ENCODE peak calls at places on chromosomes 3 and 15, in five cellular contexts. S is IMR-90, Y is A549, I is sigmoid colon, D is left ventricle myocardium inferior. E is an unnamed sample.

GRCh38 chr3:28674212-28674611 is 325.6 kb upstream of the AZI2 start:
- DNase-seq in D (no peak), Y (no peak), S (no peak), I (no peak), E (no peak)

GRCh38 chr3:144556392-144556791 is 584.8 kb downstream of the DIPK2A start:
- DNase-seq in D (no peak), Y (peak), I (no peak), S (peak), E (no peak)

GRCh38 chr15:93028111-93028631 is 60.8 kb downstream of the RGMA start:
- DNase-seq in S (no peak), Y (no peak), I (peak), D (no peak), E (peak)

GRCh38 chr15:89885611-89886010 is 8.2 kb downstream of the AP3S2 start:
- DNase-seq in S (no peak), D (no peak), Y (no peak), I (no peak), E (no peak)

GRCh38 chr3:42375121-42375520 is 35.3 kb downstream of the LYZL4 start:
- DNase-seq in D (no peak), Y (no peak), I (no peak), S (no peak), E (no peak)

GRCh38 chr15:34810455-34811146 is 15.3 kb upstream of the ACTC1 start:
- DNase-seq in I (no peak), D (no peak), S (peak), Y (peak), E (peak)

GRCh38 chr3:195185574-195185973 is 85.4 kb downstream of the XXYLT1 start:
- DNase-seq in S (no peak), Y (no peak), D (no peak), I (peak), E (no peak)

GRCh38 chr3:107987036-107987557 is 103.7 kb downstream of the CD47 start:
- DNase-seq in D (peak), I (peak), Y (no peak), S (peak), E (peak)

GRCh38 chr3:52532838-52533622 is 627 bp downstream of the NT5DC2 start:
- DNase-seq in S (no peak), Y (peak), D (no peak), I (peak), E (peak)

GRCh38 chr15:66131831-66132230 is 121.7 kb downstream of the MEGF11 start:
- DNase-seq in D (no peak), I (no peak), S (no peak), Y (no peak), E (no peak)

GRCh38 chr3:13638927-13639326 is 90.0 kb downstream of the FBLN2 start:
- DNase-seq in S (no peak), I (no peak), D (no peak), Y (no peak), E (no peak)

GRCh38 chr3:177491301-177492031 is 294.2 kb upstream of the TBL1XR1 start:
- DNase-seq in Y (no peak), D (no peak), I (no peak), S (peak), E (peak)

GRCh38 chr15:45118131-45118588 is 4.0 kb downstream of the DUOXA2 start:
- DNase-seq in D (peak), S (peak), I (peak), Y (peak), E (peak)

DNA sequence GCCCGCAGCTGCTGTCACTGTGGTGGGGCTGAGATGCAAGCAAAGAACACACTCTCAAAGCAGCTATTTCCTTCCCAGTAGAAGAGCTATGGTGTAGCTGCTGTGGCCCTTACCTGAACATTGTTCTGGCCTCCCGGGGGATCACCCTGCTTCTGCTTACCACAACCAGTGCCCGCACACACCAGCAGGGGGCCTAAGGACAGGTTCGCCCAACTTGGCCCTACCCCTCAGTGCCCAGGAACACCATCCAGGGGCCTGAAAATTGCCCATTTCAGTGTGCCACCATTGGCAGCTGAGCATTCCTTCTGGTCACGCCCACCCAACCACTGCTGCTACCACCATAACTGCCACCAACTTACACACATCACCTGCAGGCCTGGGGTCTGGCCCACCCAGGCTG is 113.0 kb downstream of the TP63 start:
- DNase-seq in D (no peak), I (no peak), S (no peak), Y (no peak), E (no peak)
- TF ChIP-seq CTCF in D (no peak), I (no peak), S (no peak), Y (no peak), E (no peak)

GRCh38 chr3:124885466-124886167 is 1.5 kb downstream of the ITGB5 start:
- DNase-seq in Y (no peak), I (peak), D (no peak), S (no peak), E (peak)
- H3K4me3 ChIP-seq in Y (peak), I (peak), D (peak), S (peak), E (peak)

GRCh38 chr3:111045564-111045963 is 26.1 kb upstream of the NECTIN3 start:
- DNase-seq in I (no peak), Y (no peak), D (no peak), S (peak), E (no peak)
- TF ChIP-seq CTCF in I (no peak), Y (no peak), D (no peak), S (no peak), E (no peak)

GRCh38 chr3:188943591-188943990 is 228.2 kb upstream of the TPRG1 start:
- DNase-seq in D (no peak), I (no peak), S (peak), Y (no peak), E (peak)

GRCh38 chr3:188941103-188941502 is 230.7 kb upstream of the TPRG1 start:
- DNase-seq in Y (no peak), D (no peak), I (no peak), S (no peak), E (no peak)

GRCh38 chr3:188946351-188946750 is 225.4 kb upstream of the TPRG1 start:
- DNase-seq in I (no peak), Y (no peak), D (no peak), S (no peak), E (no peak)

GRCh38 chr3:188946837-188947236 is 224.9 kb upstream of the TPRG1 start:
- DNase-seq in S (no peak), Y (no peak), D (no peak), I (no peak), E (no peak)

DNA sequence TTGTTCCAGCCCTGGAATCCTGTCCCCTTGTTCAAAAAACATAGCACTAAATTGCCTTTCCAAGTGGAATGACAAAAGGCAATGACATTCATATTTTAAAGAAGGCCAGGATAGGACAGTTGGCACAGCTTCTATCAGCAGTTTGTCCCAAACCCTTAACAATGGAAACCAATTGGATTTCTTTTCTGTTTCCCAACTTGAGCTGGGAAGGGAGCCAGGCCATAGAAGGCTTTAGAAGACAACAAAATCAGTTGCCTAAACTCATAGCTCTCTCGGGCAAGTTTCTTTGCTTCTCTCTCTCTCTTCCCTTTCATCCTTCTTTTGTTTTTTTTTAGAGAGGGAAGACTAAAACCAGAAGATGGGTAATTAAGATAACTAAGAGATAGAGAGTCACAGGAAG is 227.7 kb upstream of the TPRG1 start:
- DNase-seq in D (no peak), S (no peak), I (no peak), Y (no peak), E (peak)
- H3K4me3 ChIP-seq in D (no peak), S (no peak), I (no peak), Y (no peak), E (no peak)

GRCh38 chr15:57972801-57973311 is 92.7 kb downstream of the ALDH1A2 start:
- DNase-seq in S (no peak), D (no peak), Y (no peak), I (no peak), E (no peak)

GRCh38 chr15:57973534-57973933 is 92.0 kb downstream of the ALDH1A2 start:
- DNase-seq in Y (no peak), D (no peak), S (no peak), I (no peak), E (no peak)

DNA sequence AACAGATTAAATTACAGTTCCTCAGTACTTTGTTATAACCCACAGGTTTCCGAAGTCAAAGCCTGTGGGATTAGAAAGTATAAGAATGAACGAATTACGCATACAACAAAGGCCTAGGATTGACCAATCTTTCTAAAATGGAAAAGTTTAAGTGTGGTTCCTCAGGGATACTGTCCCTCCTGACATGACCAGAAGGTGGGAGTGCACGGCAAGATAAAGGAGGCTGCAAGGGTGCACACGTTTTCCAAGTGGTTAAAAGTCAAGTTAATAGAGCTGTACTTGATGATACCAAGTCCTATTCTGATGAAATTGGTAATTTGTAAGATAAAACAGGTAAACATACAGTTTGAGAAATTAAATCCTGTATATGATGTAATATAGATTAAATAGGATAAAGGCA is 96.2 kb downstream of the ALDH1A2 start:
- DNase-seq in D (no peak), I (no peak), Y (no peak), S (no peak), E (peak)
- TF ChIP-seq CTCF in D (peak), I (no peak), Y (peak), S (no peak), E (peak)

DNA sequence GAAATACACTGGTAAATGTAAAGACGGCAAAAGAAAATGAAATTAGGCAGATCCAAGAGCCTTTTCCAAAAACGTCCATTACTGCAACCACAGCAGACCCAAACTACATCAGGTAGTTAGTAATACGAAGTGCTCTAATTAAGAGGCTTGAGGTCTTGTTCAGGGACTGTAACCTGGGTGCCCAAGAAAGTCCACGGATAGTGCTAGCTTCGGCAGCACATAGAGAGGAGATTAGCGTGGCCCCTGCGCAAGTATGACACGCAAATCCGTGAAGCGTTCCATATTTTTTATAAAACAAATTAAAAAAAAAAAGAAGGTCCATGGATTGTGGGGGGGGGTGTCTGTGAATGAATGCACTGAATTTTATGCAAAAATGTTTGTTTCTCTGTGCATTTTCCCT is 1.4 kb downstream of the COPB2 start:
- DNase-seq in I (no peak), D (no peak), S (no peak), Y (no peak), E (no peak)
- H3K4me3 ChIP-seq in I (no peak), D (peak), S (peak), Y (peak), E (peak)

DNA sequence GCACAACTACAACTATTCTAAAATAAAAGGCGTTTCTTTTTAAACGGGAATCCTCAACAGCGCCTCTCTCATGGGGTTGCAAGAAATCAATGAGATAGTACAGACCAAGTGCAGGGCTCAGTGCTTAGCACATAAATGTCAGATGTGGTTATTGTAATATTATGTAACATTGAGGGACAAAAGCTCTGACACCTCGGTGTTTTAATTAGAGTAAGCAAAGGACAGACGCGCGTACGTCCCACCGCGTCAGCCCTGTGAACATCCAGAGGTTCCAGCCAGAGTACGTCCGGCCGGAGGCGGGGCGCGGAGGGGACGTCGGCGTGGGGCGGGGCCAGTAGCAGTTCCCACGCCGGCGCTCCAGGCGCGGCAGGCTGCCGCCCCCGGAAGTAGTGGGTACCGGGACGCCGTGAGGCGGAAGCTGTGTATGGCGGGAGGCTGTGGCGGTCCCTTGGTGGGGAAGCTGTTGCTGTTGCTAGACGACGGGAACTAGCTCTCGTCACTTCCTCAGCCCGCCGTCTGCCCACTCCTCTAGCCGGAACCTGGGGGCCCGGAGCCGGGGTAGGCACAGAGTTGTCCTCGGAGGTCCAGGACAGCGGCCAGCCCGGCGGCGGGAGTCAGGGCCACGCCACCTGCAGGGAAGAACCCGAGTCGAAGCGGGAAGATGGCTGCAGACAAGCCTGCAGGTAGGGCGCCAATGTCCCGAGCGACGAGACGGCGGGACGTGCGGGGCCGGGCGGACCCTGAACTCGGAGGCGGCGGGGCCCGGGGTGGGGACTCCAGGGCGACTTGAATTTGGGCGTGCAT is at the start of gene CNOT10:
- DNase-seq in I (peak), D (peak), Y (peak), S (peak), E (peak)
- TF ChIP-seq CTCF in I (no peak), D (peak), Y (peak), S (no peak), E (no peak)

GRCh38 chr3:172089250-172089649 is 49.9 kb downstream of the FNDC3B start:
- DNase-seq in D (no peak), Y (no peak), I (no peak), S (no peak), E (peak)
- H3K4me3 ChIP-seq in D (no peak), Y (no peak), I (no peak), S (no peak), E (no peak)

DNA sequence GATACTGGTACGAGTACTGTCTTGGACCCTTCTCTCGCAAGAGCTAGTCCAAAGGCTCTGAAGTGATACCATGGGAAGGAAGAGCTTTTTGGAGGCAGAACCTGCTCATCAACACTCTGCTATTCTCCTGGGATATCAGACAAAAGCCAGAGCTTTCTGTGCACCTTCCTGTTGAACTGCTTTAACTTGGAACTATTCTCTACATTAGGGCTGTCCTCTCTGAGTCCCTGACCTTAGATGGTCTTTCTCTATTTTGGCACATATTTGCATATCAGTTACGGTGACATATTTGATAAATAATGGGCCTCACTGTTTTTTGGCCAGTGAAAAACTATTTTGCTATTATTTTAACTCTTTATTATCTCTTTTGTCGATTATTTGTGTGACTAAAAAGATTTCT is 146.9 kb downstream of the TIGIT start:
- DNase-seq in Y (no peak), D (no peak), I (no peak), S (no peak), E (no peak)
- TF ChIP-seq CTCF in Y (no peak), D (no peak), I (no peak), S (no peak), E (no peak)

E was measured in fibroblast of pulmonary artery.